ENCODE peak calls at places on chromosomes 2 and 18, in five cellular contexts. A is HCT116, U is HepG2, N is H1, K is K562. H is an unnamed sample.

GRCh38 chr2:133641497-133641896 is 73.2 kb upstream of the NCKAP5 start:
- DNase-seq in K (no peak), U (no peak), N (peak), A (peak), H (no peak)

GRCh38 chr2:232927041-232927792 is 57.2 kb downstream of the SNORC start:
- DNase-seq in N (peak), A (no peak), K (peak), U (no peak), H (no peak)

GRCh38 chr2:161586517-161587167 is 37.6 kb upstream of the SLC4A10 start:
- DNase-seq in U (peak), A (peak), K (peak), N (no peak), H (no peak)

GRCh38 chr2:241871538-241872312 is 2.2 kb downstream of the RTP5 start:
- DNase-seq in U (no peak), N (no peak), K (no peak), A (no peak), H (no peak)

GRCh38 chr2:53787255-53787910 is 539 bp downstream of the ERLEC1 start:
- DNase-seq in N (no peak), U (peak), A (no peak), K (no peak), H (no peak)

GRCh38 chr18:24536326-24536725 is 75.9 kb downstream of the HRH4 start:
- DNase-seq in A (no peak), U (no peak), N (no peak), K (no peak), H (no peak)

GRCh38 chr18:59612461-59612860 is 84.8 kb downstream of the CCBE1 start:
- DNase-seq in U (no peak), A (no peak), K (no peak), N (no peak), H (no peak)

GRCh38 chr2:39024833-39025232 is 96.0 kb downstream of the SOS1 start:
- DNase-seq in K (no peak), N (no peak), A (peak), U (no peak), H (no peak)

GRCh38 chr2:237868631-237869356 is 9.4 kb downstream of the RAMP1 start:
- DNase-seq in A (no peak), N (no peak), K (no peak), U (no peak), H (no peak)

GRCh38 chr2:64838817-64839216 is 150.4 kb upstream of the SLC1A4 start:
- DNase-seq in N (no peak), A (peak), K (no peak), U (no peak), H (no peak)

GRCh38 chr2:158732573-158733429 is 62.3 kb upstream of the DAPL1 start:
- DNase-seq in K (no peak), A (no peak), N (no peak), U (no peak), H (no peak)

GRCh38 chr2:240397924-240398611 is 37.4 kb upstream of the GPC1 start:
- DNase-seq in A (no peak), K (no peak), N (no peak), U (no peak), H (no peak)

GRCh38 chr2:128435576-128436497 is 117.2 kb upstream of the HS6ST1 start:
- DNase-seq in K (no peak), A (no peak), N (no peak), U (no peak), H (no peak)

GRCh38 chr2:101501443-101501842 is 26.5 kb upstream of the RFX8 start:
- DNase-seq in N (no peak), A (no peak), K (no peak), U (no peak), H (no peak)

GRCh38 chr2:122830157-122830556 is 1074.7 kb downstream of the TSN start:
- DNase-seq in N (no peak), A (no peak), K (no peak), U (no peak), H (no peak)

DNA sequence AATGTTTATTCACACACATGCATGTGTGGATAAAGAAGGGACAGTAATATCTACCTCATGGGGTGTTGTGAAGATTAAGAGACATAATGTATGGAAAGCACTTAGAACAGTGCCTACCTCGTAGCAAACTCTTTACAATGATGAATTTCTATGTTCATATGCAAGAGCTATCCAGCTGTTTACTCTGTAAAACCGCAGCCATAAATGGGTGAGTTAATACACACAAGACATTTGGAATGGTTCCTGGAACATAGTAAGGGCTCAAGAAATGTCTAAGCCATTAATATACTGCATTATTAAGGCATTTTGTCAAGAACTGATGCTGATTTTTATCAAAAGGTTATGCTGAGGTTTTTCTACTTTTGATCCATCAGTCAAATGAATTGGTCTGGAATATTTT is 1076.2 kb downstream of the TSN start:
- DNase-seq in N (no peak), K (no peak), A (no peak), U (no peak), H (no peak)
- TF ChIP-seq SP1 in N (no peak), K (no peak), A (no peak), U (no peak), H (no peak)

GRCh38 chr18:70600225-70600925 is 311.5 kb downstream of the SOCS6 start:
- DNase-seq in K (no peak), U (no peak), A (no peak), N (no peak), H (no peak)
- TF ChIP-seq SRF in K (no peak), U (no peak), A (no peak), N (no peak), H (no peak)

GRCh38 chr2:191866195-191866594 is 19.3 kb upstream of the CAVIN2 start:
- DNase-seq in N (no peak), U (peak), K (no peak), A (no peak), H (no peak)

GRCh38 chr2:191867507-191867847 is 20.6 kb upstream of the CAVIN2 start:
- DNase-seq in A (no peak), U (no peak), K (no peak), N (no peak), H (no peak)

GRCh38 chr2:191869178-191869577 is 22.3 kb upstream of the CAVIN2 start:
- DNase-seq in U (peak), N (peak), K (peak), A (peak), H (peak)

GRCh38 chr2:191864623-191865521 is 18.0 kb upstream of the CAVIN2 start:
- DNase-seq in K (no peak), N (no peak), A (no peak), U (peak), H (no peak)

GRCh38 chr2:191866675-191867506 is 20.0 kb upstream of the CAVIN2 start:
- DNase-seq in A (peak), K (peak), N (no peak), U (peak), H (no peak)
- TF ChIP-seq SP1 in A (peak), K (no peak), N (no peak), U (no peak), H (no peak)

DNA sequence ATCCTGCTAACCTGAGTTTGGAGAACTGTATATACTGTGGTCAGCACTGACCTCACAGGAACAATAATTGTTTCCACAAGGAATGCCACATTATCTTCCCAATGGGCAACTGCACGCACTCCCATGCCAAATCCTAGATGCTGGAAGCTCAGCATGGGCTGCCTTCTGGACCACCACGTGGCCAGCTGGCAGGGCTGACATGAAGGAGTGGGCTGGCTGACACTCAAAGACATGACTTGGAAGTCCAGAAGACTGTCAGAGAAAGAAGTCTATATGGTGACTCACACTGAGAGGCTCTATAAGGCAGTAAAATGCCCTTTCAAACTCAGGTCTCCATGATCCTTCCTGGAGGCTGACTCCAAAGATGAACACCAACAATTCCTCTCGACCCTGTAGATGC is 98.4 kb upstream of the RNF152 start:
- DNase-seq in K (no peak), A (no peak), U (no peak), N (no peak), H (no peak)
- TF ChIP-seq SRF in K (no peak), A (no peak), U (no peak), N (no peak), H (no peak)

GRCh38 chr18:29693334-29693733 is 1349.2 kb downstream of the DSC3 start:
- DNase-seq in K (no peak), U (no peak), N (no peak), A (no peak), H (no peak)
- TF ChIP-seq SP1 in K (no peak), U (no peak), N (no peak), A (no peak), H (no peak)

GRCh38 chr18:45636110-45636509 is 20.8 kb downstream of the SLC14A2 start:
- DNase-seq in N (no peak), A (no peak), U (no peak), K (no peak), H (no peak)

GRCh38 chr18:45639424-45639823 is 24.1 kb downstream of the SLC14A2 start:
- DNase-seq in K (no peak), U (no peak), N (no peak), A (no peak), H (no peak)

GRCh38 chr18:45634454-45634853 is 19.2 kb downstream of the SLC14A2 start:
- DNase-seq in N (no peak), A (no peak), K (no peak), U (no peak), H (no peak)

GRCh38 chr18:45638544-45638943 is 23.3 kb downstream of the SLC14A2 start:
- DNase-seq in N (no peak), K (no peak), A (no peak), U (no peak), H (no peak)

GRCh38 chr18:45637546-45638327 is 22.5 kb downstream of the SLC14A2 start:
- DNase-seq in A (no peak), N (no peak), K (no peak), U (no peak), H (no peak)
- TF ChIP-seq SRF in A (no peak), N (no peak), K (no peak), U (no peak), H (no peak)

DNA sequence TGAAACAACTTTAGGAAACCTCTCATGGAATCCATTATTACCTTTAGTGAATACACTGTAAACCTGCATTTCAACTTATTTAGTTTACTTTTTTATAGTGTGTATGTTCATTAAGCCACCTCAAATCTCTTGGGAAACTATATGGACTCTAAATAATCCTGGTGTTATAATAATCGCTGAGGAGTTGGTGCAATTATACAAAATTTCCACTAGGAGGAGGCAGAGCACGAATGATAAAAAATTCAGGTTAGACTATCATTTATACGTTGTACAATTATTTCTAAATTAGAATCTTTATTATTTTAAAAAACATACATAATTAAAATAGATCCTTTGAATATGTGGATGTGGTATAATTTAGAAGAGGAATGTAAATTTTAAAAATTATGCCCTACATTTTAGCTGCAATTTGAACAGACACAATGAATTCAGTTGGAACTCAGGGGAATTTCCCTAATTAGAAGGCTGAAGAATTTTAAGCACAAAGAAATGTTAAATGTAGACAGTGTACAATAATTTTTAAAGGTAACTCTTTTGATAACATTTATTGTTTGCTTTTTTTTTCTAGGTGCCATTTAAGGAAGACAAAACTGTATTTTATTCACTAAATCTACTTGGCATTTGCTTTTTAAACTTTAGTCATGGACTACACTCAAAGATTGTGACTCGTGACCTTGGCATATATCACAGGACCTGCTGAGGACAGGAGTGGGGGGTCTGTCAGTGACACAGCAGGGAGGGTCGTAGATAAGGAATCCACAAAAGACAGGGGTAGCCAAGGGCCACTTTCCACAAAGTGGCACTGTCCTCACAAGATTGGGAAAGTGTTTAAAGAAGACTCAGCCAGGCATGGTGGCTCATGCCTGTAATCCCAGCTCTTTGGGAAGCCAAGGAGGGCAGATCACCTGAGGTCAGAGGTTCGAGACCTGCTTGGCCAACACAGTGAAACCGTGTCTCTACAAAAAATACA is 45.5 kb downstream of the RAB12 start:
- DNase-seq in K (peak), U (no peak), A (no peak), N (no peak), H (no peak)
- TF ChIP-seq SP1 in K (no peak), U (no peak), A (no peak), N (no peak), H (no peak)

GRCh38 chr2:106267997-106268396 is 73.9 kb upstream of the UXS1 start:
- DNase-seq in N (no peak), K (no peak), A (no peak), U (no peak), H (no peak)
- TF ChIP-seq SRF in N (no peak), K (no peak), A (no peak), U (no peak), H (no peak)